ENCODE peak calls at places on chromosomes 3 and 15, in six cellular contexts. One of them, this sample, is unnamed. For H3K9me3, the result is how much of the 10 kb centered on the place peaks cover.

GRCh38 chr3:45915518-45916231 is 27.6 kb upstream of the CXCR6 start:
- DNase-seq in CD4-positive, alpha-beta T cell: peak
- DNase-seq in hepatocyte: peak
- DNase-seq in right lobe of liver: no peak
- DNase-seq in transverse colon: peak
- DNase-seq in tibial artery: no peak
- DNase-seq in this sample: peak

GRCh38 chr15:60004019-60004845 is at the start of gene FOXB1:
- DNase-seq in right lobe of liver: no peak
- DNase-seq in transverse colon: no peak
- DNase-seq in hepatocyte: peak
- DNase-seq in CD4-positive, alpha-beta T cell: no peak
- DNase-seq in tibial artery: no peak
- DNase-seq in this sample: no peak

GRCh38 chr15:58228708-58229107 is 90.5 kb downstream of the AQP9 start:
- DNase-seq in tibial artery: no peak
- DNase-seq in right lobe of liver: no peak
- DNase-seq in CD4-positive, alpha-beta T cell: no peak
- DNase-seq in transverse colon: no peak
- DNase-seq in hepatocyte: peak
- DNase-seq in this sample: no peak

GRCh38 chr3:30786360-30786759 is 108.1 kb downstream of the GADL1 start:
- DNase-seq in tibial artery: no peak
- DNase-seq in right lobe of liver: no peak
- DNase-seq in transverse colon: no peak
- DNase-seq in hepatocyte: no peak
- DNase-seq in CD4-positive, alpha-beta T cell: no peak
- DNase-seq in this sample: no peak

GRCh38 chr3:185983495-185984141 is 45.8 kb upstream of the TRA2B start:
- DNase-seq in hepatocyte: peak
- DNase-seq in transverse colon: peak
- DNase-seq in tibial artery: peak
- DNase-seq in CD4-positive, alpha-beta T cell: peak
- DNase-seq in right lobe of liver: peak
- DNase-seq in this sample: peak

GRCh38 chr3:160130950-160131349 is 94.3 kb upstream of the C3orf80 start:
- DNase-seq in tibial artery: no peak
- DNase-seq in right lobe of liver: no peak
- DNase-seq in transverse colon: no peak
- DNase-seq in CD4-positive, alpha-beta T cell: no peak
- DNase-seq in hepatocyte: no peak
- DNase-seq in this sample: no peak

GRCh38 chr3:9875448-9875847 is 4.6 kb downstream of the CIDEC start:
- DNase-seq in tibial artery: no peak
- DNase-seq in transverse colon: no peak
- DNase-seq in CD4-positive, alpha-beta T cell: no peak
- DNase-seq in right lobe of liver: no peak
- DNase-seq in hepatocyte: no peak
- DNase-seq in this sample: no peak

GRCh38 chr3:39267631-39268553 is 11.9 kb downstream of the CX3CR1 start:
- DNase-seq in tibial artery: no peak
- DNase-seq in right lobe of liver: no peak
- DNase-seq in CD4-positive, alpha-beta T cell: peak
- DNase-seq in transverse colon: no peak
- DNase-seq in hepatocyte: no peak
- DNase-seq in this sample: peak

GRCh38 chr3:45765286-45765851 is 31.0 kb downstream of the SLC6A20 start:
- DNase-seq in CD4-positive, alpha-beta T cell: no peak
- DNase-seq in transverse colon: no peak
- DNase-seq in right lobe of liver: no peak
- DNase-seq in hepatocyte: no peak
- DNase-seq in tibial artery: no peak
- DNase-seq in this sample: no peak

GRCh38 chr3:189361103-189361835 is 189.5 kb downstream of the TPRG1 start:
- DNase-seq in tibial artery: no peak
- DNase-seq in transverse colon: no peak
- DNase-seq in hepatocyte: no peak
- DNase-seq in right lobe of liver: no peak
- DNase-seq in CD4-positive, alpha-beta T cell: no peak
- DNase-seq in this sample: no peak

GRCh38 chr15:80906159-80906775 is 83.4 kb downstream of the MESD start:
- DNase-seq in right lobe of liver: no peak
- DNase-seq in CD4-positive, alpha-beta T cell: no peak
- DNase-seq in transverse colon: no peak
- DNase-seq in hepatocyte: no peak
- DNase-seq in tibial artery: no peak
- DNase-seq in this sample: no peak

GRCh38 chr15:76065267-76065666 is 5.5 kb downstream of the TMEM266 start:
- DNase-seq in hepatocyte: no peak
- DNase-seq in right lobe of liver: no peak
- DNase-seq in transverse colon: no peak
- DNase-seq in tibial artery: no peak
- DNase-seq in CD4-positive, alpha-beta T cell: no peak
- DNase-seq in this sample: no peak

GRCh38 chr15:100831466-100831865 is 48.2 kb upstream of the ALDH1A3 start:
- DNase-seq in hepatocyte: no peak
- DNase-seq in transverse colon: no peak
- DNase-seq in right lobe of liver: no peak
- DNase-seq in CD4-positive, alpha-beta T cell: no peak
- DNase-seq in tibial artery: no peak
- DNase-seq in this sample: no peak

GRCh38 chr15:93072440-93073394 is 16.3 kb downstream of the RGMA start:
- DNase-seq in transverse colon: peak
- DNase-seq in tibial artery: peak
- DNase-seq in CD4-positive, alpha-beta T cell: no peak
- DNase-seq in hepatocyte: peak
- DNase-seq in right lobe of liver: no peak
- DNase-seq in this sample: no peak

GRCh38 chr15:66231421-66232266 is 21.9 kb downstream of the MEGF11 start:
- DNase-seq in transverse colon: no peak
- DNase-seq in CD4-positive, alpha-beta T cell: no peak
- DNase-seq in right lobe of liver: no peak
- DNase-seq in hepatocyte: no peak
- DNase-seq in tibial artery: no peak
- DNase-seq in this sample: no peak

GRCh38 chr3:149018247-149018646 is 26.9 kb downstream of the GYG1 start:
- DNase-seq in tibial artery: no peak
- DNase-seq in right lobe of liver: no peak
- DNase-seq in transverse colon: no peak
- DNase-seq in CD4-positive, alpha-beta T cell: no peak
- DNase-seq in hepatocyte: no peak
- DNase-seq in this sample: no peak

GRCh38 chr15:71201471-71201870 is 86.2 kb downstream of the THSD4 start:
- DNase-seq in CD4-positive, alpha-beta T cell: no peak
- DNase-seq in right lobe of liver: no peak
- DNase-seq in tibial artery: no peak
- DNase-seq in transverse colon: peak
- DNase-seq in hepatocyte: peak
- DNase-seq in this sample: no peak

GRCh38 chr3:78887608-78888011 is 880.2 kb downstream of the ROBO1 start:
- DNase-seq in transverse colon: no peak
- DNase-seq in CD4-positive, alpha-beta T cell: no peak
- DNase-seq in tibial artery: no peak
- DNase-seq in hepatocyte: no peak
- DNase-seq in right lobe of liver: no peak
- DNase-seq in this sample: no peak

GRCh38 chr3:75294124-75294523 is 370.0 kb upstream of the FRG2C start:
- DNase-seq in CD4-positive, alpha-beta T cell: no peak
- DNase-seq in hepatocyte: peak
- DNase-seq in transverse colon: peak
- DNase-seq in tibial artery: peak
- DNase-seq in right lobe of liver: peak
- DNase-seq in this sample: no peak

GRCh38 chr3:50047426-50047825 is 41.3 kb upstream of the RBM5 start:
- DNase-seq in tibial artery: no peak
- DNase-seq in hepatocyte: no peak
- DNase-seq in CD4-positive, alpha-beta T cell: no peak
- DNase-seq in transverse colon: no peak
- DNase-seq in right lobe of liver: no peak
- DNase-seq in this sample: no peak

GRCh38 chr15:44728576-44729393 is 7.5 kb upstream of the TRIM69 start:
- DNase-seq in tibial artery: peak
- DNase-seq in right lobe of liver: peak
- DNase-seq in transverse colon: peak
- DNase-seq in hepatocyte: peak
- DNase-seq in CD4-positive, alpha-beta T cell: peak
- DNase-seq in this sample: peak

GRCh38 chr3:57943525-57944312 is 64.5 kb upstream of the FLNB start:
- DNase-seq in right lobe of liver: no peak
- DNase-seq in CD4-positive, alpha-beta T cell: no peak
- DNase-seq in tibial artery: no peak
- DNase-seq in hepatocyte: no peak
- DNase-seq in transverse colon: no peak
- DNase-seq in this sample: no peak

GRCh38 chr3:191236635-191237034 is 37.6 kb downstream of the OSTN start:
- DNase-seq in right lobe of liver: no peak
- DNase-seq in tibial artery: no peak
- DNase-seq in CD4-positive, alpha-beta T cell: no peak
- DNase-seq in hepatocyte: no peak
- DNase-seq in transverse colon: no peak
- DNase-seq in this sample: no peak

GRCh38 chr3:194582196-194582905 is 50.9 kb downstream of the TMEM44 start:
- DNase-seq in hepatocyte: no peak
- DNase-seq in transverse colon: no peak
- DNase-seq in right lobe of liver: no peak
- DNase-seq in tibial artery: no peak
- DNase-seq in CD4-positive, alpha-beta T cell: no peak
- DNase-seq in this sample: no peak

GRCh38 chr3:48695113-48695753 is 9.5 kb upstream of the NCKIPSD start:
- DNase-seq in hepatocyte: no peak
- DNase-seq in CD4-positive, alpha-beta T cell: no peak
- DNase-seq in right lobe of liver: no peak
- DNase-seq in transverse colon: peak
- DNase-seq in tibial artery: peak
- DNase-seq in this sample: no peak

GRCh38 chr15:86375733-86376132 is 296.1 kb downstream of the AGBL1 start:
- DNase-seq in transverse colon: no peak
- DNase-seq in hepatocyte: no peak
- DNase-seq in CD4-positive, alpha-beta T cell: no peak
- DNase-seq in right lobe of liver: no peak
- DNase-seq in tibial artery: no peak
- DNase-seq in this sample: no peak
- H3K9me3 ChIP-seq in transverse colon: under half
- H3K9me3 ChIP-seq in hepatocyte: under half
- H3K9me3 ChIP-seq in CD4-positive, alpha-beta T cell: under half
- H3K9me3 ChIP-seq in right lobe of liver: under half
- H3K9me3 ChIP-seq in tibial artery: under half
- H3K9me3 ChIP-seq in this sample: under half

DNA sequence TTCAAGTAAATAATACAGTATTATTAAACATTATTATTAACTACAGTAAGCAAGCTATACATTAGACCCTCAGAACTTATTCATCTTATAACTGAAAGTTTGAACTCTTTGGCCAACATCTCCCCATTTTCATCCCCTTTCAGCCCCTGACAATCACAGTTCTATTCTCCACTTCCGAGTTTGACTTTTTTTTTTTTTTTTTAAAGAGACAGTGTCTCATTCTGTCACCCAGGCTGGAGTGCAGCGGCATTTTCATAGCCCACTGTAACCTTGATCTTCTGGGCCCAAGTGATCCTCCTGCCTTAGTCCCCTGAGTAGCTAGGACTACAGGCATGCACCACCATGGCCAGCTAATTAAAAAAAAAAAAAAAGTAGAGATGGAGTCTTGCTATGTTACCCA is 41.3 kb upstream of the LRIG1 start:
- DNase-seq in transverse colon: no peak
- DNase-seq in right lobe of liver: no peak
- DNase-seq in hepatocyte: no peak
- DNase-seq in tibial artery: no peak
- DNase-seq in CD4-positive, alpha-beta T cell: no peak
- DNase-seq in this sample: no peak
- H3K9me3 ChIP-seq in transverse colon: under half
- H3K9me3 ChIP-seq in right lobe of liver: under half
- H3K9me3 ChIP-seq in hepatocyte: under half
- H3K9me3 ChIP-seq in tibial artery: under half
- H3K9me3 ChIP-seq in CD4-positive, alpha-beta T cell: under half
- H3K9me3 ChIP-seq in this sample: under half

GRCh38 chr15:78322243-78322642 is 17.9 kb upstream of the CRABP1 start:
- DNase-seq in transverse colon: no peak
- DNase-seq in CD4-positive, alpha-beta T cell: no peak
- DNase-seq in tibial artery: no peak
- DNase-seq in right lobe of liver: no peak
- DNase-seq in hepatocyte: no peak
- DNase-seq in this sample: no peak

GRCh38 chr15:78322724-78323395 is 17.3 kb upstream of the CRABP1 start:
- DNase-seq in right lobe of liver: no peak
- DNase-seq in transverse colon: no peak
- DNase-seq in CD4-positive, alpha-beta T cell: no peak
- DNase-seq in tibial artery: no peak
- DNase-seq in hepatocyte: no peak
- DNase-seq in this sample: no peak

GRCh38 chr15:78323693-78324092 is 16.5 kb upstream of the CRABP1 start:
- DNase-seq in hepatocyte: no peak
- DNase-seq in CD4-positive, alpha-beta T cell: no peak
- DNase-seq in transverse colon: no peak
- DNase-seq in right lobe of liver: no peak
- DNase-seq in tibial artery: no peak
- DNase-seq in this sample: no peak

GRCh38 chr15:78327442-78327841 is 12.7 kb upstream of the CRABP1 start:
- DNase-seq in tibial artery: no peak
- DNase-seq in transverse colon: no peak
- DNase-seq in right lobe of liver: no peak
- DNase-seq in CD4-positive, alpha-beta T cell: no peak
- DNase-seq in hepatocyte: no peak
- DNase-seq in this sample: no peak

DNA sequence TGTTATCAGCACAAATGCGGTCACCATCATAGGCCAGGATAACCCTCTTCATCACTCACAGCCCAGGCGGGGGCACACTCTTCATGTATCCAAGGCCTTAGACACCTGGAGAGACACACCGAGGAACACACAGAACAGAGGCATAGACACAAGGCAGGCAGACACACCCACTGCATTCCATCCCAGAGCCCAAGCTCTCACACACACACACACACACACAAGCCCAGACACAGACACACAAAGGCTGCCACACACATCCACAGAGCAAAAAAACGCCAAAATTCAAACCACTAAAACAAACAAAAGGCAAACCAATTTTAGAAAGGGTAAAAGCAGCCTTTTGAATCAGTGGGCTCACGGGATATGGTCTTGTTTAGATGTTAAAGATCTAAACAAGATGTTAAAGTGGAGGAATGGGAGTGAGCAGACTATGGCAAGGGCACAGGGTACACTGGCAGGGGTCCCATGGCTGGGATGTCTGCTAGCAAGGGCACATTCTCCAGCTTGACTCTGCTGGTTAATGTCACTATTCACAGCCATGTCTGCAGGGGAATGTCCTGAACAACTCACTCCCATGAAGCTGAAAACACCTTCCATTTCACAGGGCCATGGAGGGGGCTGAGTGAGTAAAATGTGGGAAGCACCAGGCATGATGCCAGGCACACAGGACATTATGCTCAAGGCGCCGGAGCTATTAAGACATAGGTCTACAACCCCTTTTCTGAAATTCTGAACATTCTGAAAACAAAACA is 14.9 kb upstream of the CRABP1 start:
- DNase-seq in CD4-positive, alpha-beta T cell: no peak
- DNase-seq in transverse colon: no peak
- DNase-seq in tibial artery: no peak
- DNase-seq in hepatocyte: peak
- DNase-seq in right lobe of liver: no peak
- DNase-seq in this sample: no peak
- H3K9me3 ChIP-seq in CD4-positive, alpha-beta T cell: under half
- H3K9me3 ChIP-seq in transverse colon: under half
- H3K9me3 ChIP-seq in tibial artery: under half
- H3K9me3 ChIP-seq in hepatocyte: under half
- H3K9me3 ChIP-seq in right lobe of liver: under half
- H3K9me3 ChIP-seq in this sample: under half

GRCh38 chr3:16472593-16472992 is 40.9 kb downstream of the RFTN1 start:
- DNase-seq in CD4-positive, alpha-beta T cell: no peak
- DNase-seq in right lobe of liver: no peak
- DNase-seq in hepatocyte: no peak
- DNase-seq in tibial artery: no peak
- DNase-seq in transverse colon: no peak
- DNase-seq in this sample: no peak
- H3K9me3 ChIP-seq in CD4-positive, alpha-beta T cell: under half
- H3K9me3 ChIP-seq in right lobe of liver: under half
- H3K9me3 ChIP-seq in hepatocyte: under half
- H3K9me3 ChIP-seq in tibial artery: under half
- H3K9me3 ChIP-seq in transverse colon: under half
- H3K9me3 ChIP-seq in this sample: under half

This sample was measured in T-helper 17 cell.